ENCODE peak calls at places on chromosome 9, in ten cellular contexts. T is transverse colon, O is body of pancreas, D is uterus, U is A549, K is Peyer's patch, C is heart left ventricle, Q is GM12891, S is stomach, L is suprapubic skin. W is an unnamed sample.
A peak's percentile ranks its signal among the peaks of the same experiment; 100 is the strongest.

GRCh38 chr9:19119241-19119640 is 8.1 kb downstream of the PLIN2 start:
- DNase-seq in T (no peak), O (no peak), D (no peak), U (no peak), K (peak; percentile 17), C (no peak), Q (no peak), S (no peak), L (no peak), W (no peak)

GRCh38 chr9:119500072-119500771 is 131.0 kb upstream of the BRINP1 start:
- DNase-seq in T (no peak), O (no peak), D (no peak), U (no peak), K (no peak), C (no peak), Q (no peak), S (no peak), L (no peak), W (no peak)

GRCh38 chr9:18699749-18700148 is 225.8 kb downstream of the ADAMTSL1 start:
- DNase-seq in T (no peak), O (no peak), D (no peak), U (no peak), K (no peak), C (no peak), Q (no peak), S (no peak), L (no peak), W (no peak)

GRCh38 chr9:4596165-4596922 is 65.8 kb upstream of the PLPP6 start:
- DNase-seq in T (peak; percentile 11), O (no peak), D (no peak), U (no peak), K (peak; percentile 72), C (no peak), Q (no peak), S (no peak), L (no peak), W (no peak)

GRCh38 chr9:18743976-18744375 is 270.0 kb downstream of the ADAMTSL1 start:
- DNase-seq in T (no peak), O (no peak), D (no peak), U (no peak), K (no peak), C (no peak), Q (no peak), S (no peak), L (no peak), W (no peak)

GRCh38 chr9:87659534-87660419 is 66.1 kb upstream of the CTSL start:
- DNase-seq in T (no peak), O (no peak), D (no peak), U (no peak), K (no peak), C (no peak), Q (no peak), S (no peak), L (no peak), W (no peak)

GRCh38 chr9:85984457-85984856 is 43.5 kb downstream of the NAA35 start:
- DNase-seq in T (no peak), O (no peak), D (no peak), U (no peak), K (no peak), C (no peak), Q (no peak), S (no peak), L (no peak), W (no peak)

GRCh38 chr9:118121361-118121760 is 417.2 kb downstream of the TLR4 start:
- DNase-seq in T (no peak), O (no peak), D (no peak), U (no peak), K (no peak), C (no peak), Q (no peak), S (no peak), L (no peak), W (no peak)

GRCh38 chr9:8717146-8717545 is 917.6 kb upstream of the DMAC1 start:
- DNase-seq in T (no peak), O (no peak), D (no peak), U (no peak), K (no peak), C (no peak), Q (no peak), S (no peak), L (no peak), W (no peak)

GRCh38 chr9:36543916-36544315 is 28.8 kb upstream of the MELK start:
- DNase-seq in T (no peak), O (no peak), D (peak; percentile 17), U (no peak), K (peak; percentile 46), C (peak; percentile 23), Q (no peak), S (no peak), L (peak; percentile 79), W (no peak)

GRCh38 chr9:28443461-28443860 is 870.2 kb upstream of the C9orf72 start:
- DNase-seq in T (no peak), O (no peak), D (no peak), U (no peak), K (no peak), C (no peak), Q (no peak), S (no peak), L (no peak), W (no peak)

GRCh38 chr9:99140685-99141314 is 35.9 kb downstream of the TGFBR1 start:
- DNase-seq in T (peak; percentile 29), O (peak; percentile 47), D (peak; percentile 28), U (peak; percentile 57), K (peak; percentile 64), C (peak; percentile 49), Q (no peak), S (no peak), L (no peak), W (peak; percentile 48)

GRCh38 chr9:27485158-27485557 is 38.9 kb upstream of the IFNK start:
- DNase-seq in T (no peak), O (no peak), D (no peak), U (no peak), K (no peak), C (no peak), Q (peak; percentile 25), S (no peak), L (no peak), W (no peak)

GRCh38 chr9:131276891-131277672 is 772 bp upstream of the FAM78A start:
- DNase-seq in T (no peak), O (no peak), D (no peak), U (no peak), K (no peak), C (no peak), Q (no peak), S (no peak), L (no peak), W (no peak)

GRCh38 chr9:87603854-87604490 is 106.3 kb downstream of the DAPK1 start:
- DNase-seq in T (no peak), O (no peak), D (no peak), U (no peak), K (no peak), C (no peak), Q (no peak), S (no peak), L (no peak), W (no peak)

GRCh38 chr9:2567922-2568321 is 53.7 kb upstream of the VLDLR start:
- DNase-seq in T (peak; percentile 11), O (no peak), D (no peak), U (peak; percentile 4), K (no peak), C (no peak), Q (no peak), S (no peak), L (no peak), W (no peak)

GRCh38 chr9:27059406-27059805 is 49.6 kb upstream of the TEK start:
- DNase-seq in T (no peak), O (no peak), D (no peak), U (no peak), K (no peak), C (no peak), Q (no peak), S (no peak), L (no peak), W (no peak)

GRCh38 chr9:100437860-100438805 is 11.2 kb downstream of the MSANTD3 start:
- DNase-seq in T (peak; percentile 76), O (peak; percentile 78), D (peak; percentile 51), U (peak; percentile 81), K (peak; percentile 90), C (peak; percentile 72), Q (peak; percentile 18), S (peak; percentile 79), L (peak; percentile 85), W (peak; percentile 58)

GRCh38 chr9:137114613-137115393 is at the start of gene DPP7:
- DNase-seq in T (peak; percentile 80), O (peak; percentile 81), D (peak; percentile 55), U (peak; percentile 59), K (peak; percentile 90), C (peak; percentile 85), Q (peak; percentile 97), S (peak; percentile 76), L (peak; percentile 78), W (peak; percentile 96)
- TF ChIP-seq POLR2A in T (no peak), O (peak; percentile 40), D (peak; percentile 25), U (peak; percentile 65), K (no peak), C (no peak), Q (peak; percentile 37), S (no peak), L (no peak), W (peak; percentile 68)

DNA sequence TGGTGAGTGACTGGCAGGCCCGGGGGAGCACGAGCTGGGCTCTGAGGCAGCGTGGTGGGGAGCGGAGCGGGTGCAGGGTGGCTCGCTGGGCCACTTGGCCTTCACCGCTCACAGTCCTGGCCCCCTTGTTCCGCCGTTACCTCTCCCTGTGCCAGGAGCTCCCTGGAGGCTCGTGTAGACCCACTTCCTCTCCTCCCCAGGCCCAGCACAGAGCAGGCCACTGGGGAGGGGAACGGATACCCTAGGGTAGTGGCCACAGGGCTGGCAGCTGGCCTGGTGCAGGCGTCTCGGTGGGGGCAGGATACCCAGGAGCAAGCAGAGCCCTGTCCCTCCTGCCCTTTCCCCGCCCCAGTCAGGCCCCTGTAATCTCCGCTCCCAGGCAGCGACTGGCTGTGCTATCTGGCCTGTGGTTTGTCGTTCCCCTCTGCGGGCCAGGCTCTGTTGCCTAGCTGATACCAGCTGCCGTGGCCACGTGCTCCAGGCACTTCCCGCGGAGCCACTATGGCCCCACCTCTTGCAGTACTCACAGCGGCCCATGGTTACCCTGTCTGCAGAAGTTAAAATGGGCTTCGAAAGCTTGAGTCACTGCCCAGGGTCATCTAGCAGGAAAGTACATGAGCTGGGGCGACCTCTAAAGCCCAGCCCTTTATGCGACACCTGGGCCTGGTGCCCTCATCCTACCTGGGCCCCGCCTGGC is 11.6 kb upstream of the DOLPP1 start:
- DNase-seq in T (peak; percentile 71), O (peak; percentile 82), D (no peak), U (no peak), K (peak; percentile 93), C (peak; percentile 91), Q (no peak), S (peak; percentile 92), L (no peak), W (no peak)
- TF ChIP-seq POLR2A in T (no peak), O (peak; percentile 19), D (no peak), U (no peak), K (no peak), C (no peak), Q (no peak), S (no peak), L (no peak), W (no peak)

GRCh38 chr9:121362813-121363585 is 7.1 kb downstream of the STOM start:
- DNase-seq in T (no peak), O (no peak), D (no peak), U (peak; percentile 48), K (peak; percentile 59), C (no peak), Q (no peak), S (no peak), L (no peak), W (no peak)
- TF ChIP-seq POLR2A in T (no peak), O (no peak), D (no peak), U (no peak), K (no peak), C (no peak), Q (no peak), S (no peak), L (no peak), W (no peak)

GRCh38 chr9:35489313-35490154 is at the start of gene RUSC2:
- DNase-seq in T (peak; percentile 76), O (peak; percentile 87), D (peak; percentile 88), U (peak; percentile 91), K (peak; percentile 79), C (peak; percentile 91), Q (peak; percentile 26), S (peak; percentile 78), L (peak; percentile 90), W (no peak)
- TF ChIP-seq POLR2A in T (peak; percentile 52), O (peak; percentile 81), D (peak; percentile 77), U (peak; percentile 36), K (peak; percentile 37), C (no peak), Q (no peak), S (no peak), L (peak; percentile 58), W (peak; percentile 50)

W was measured in H54.